ENCODE peak calls at places on chromosomes 6 and 20, in nine cellular contexts. E, V, W, P, A, Z, X, L and U are unnamed samples.

GRCh38 chr6:147075326-147075840 is 128.8 kb upstream of the STXBP5 start:
- DNase-seq in A (no peak), X (no peak), V (no peak), P (no peak), W (no peak), L (no peak), E (no peak), Z (no peak), U (no peak)

GRCh38 chr6:42212442-42212841 is 5.2 kb downstream of the MRPS10 start:
- DNase-seq in P (no peak), E (no peak), L (no peak), V (no peak), W (no peak), A (no peak), X (no peak), Z (no peak), U (no peak)

GRCh38 chr6:84074988-84075781 is 41.6 kb downstream of the MRAP2 start:
- DNase-seq in E (no peak), P (peak; percentile 18), Z (no peak), L (peak; percentile 7), X (no peak), W (no peak), V (peak; percentile 6), A (no peak), U (no peak)

GRCh38 chr6:39724787-39725631 is at the start of gene KIF6:
- DNase-seq in L (peak; percentile 73), P (peak; percentile 92), X (no peak), Z (peak; percentile 96), V (no peak), A (peak; percentile 11), E (peak; percentile 94), W (peak; percentile 92), U (peak; percentile 49)

GRCh38 chr6:38443750-38444149 is 196.0 kb downstream of the BTBD9 start:
- DNase-seq in L (no peak), P (no peak), V (no peak), E (no peak), A (peak; percentile 67), Z (no peak), W (no peak), X (no peak), U (no peak)

GRCh38 chr6:52503344-52503747 is 73.5 kb downstream of the TRAM2 start:
- DNase-seq in Z (no peak), V (no peak), A (no peak), L (no peak), P (no peak), W (no peak), X (no peak), E (peak; percentile 59), U (no peak)

GRCh38 chr20:57193094-57193493 is 73.3 kb downstream of the BMP7 start:
- DNase-seq in V (no peak), P (no peak), Z (no peak), A (peak; percentile 18), E (no peak), W (no peak), X (no peak), L (no peak), U (no peak)

GRCh38 chr6:15444081-15444731 is 198.3 kb downstream of the JARID2 start:
- DNase-seq in Z (no peak), P (no peak), L (peak; percentile 89), X (no peak), E (no peak), V (no peak), A (no peak), W (no peak), U (no peak)

GRCh38 chr6:3458706-3459421 is 2.0 kb upstream of the SLC22A23 start:
- DNase-seq in A (no peak), V (no peak), P (no peak), Z (no peak), E (no peak), L (no peak), W (no peak), X (no peak), U (no peak)

GRCh38 chr20:53764416-53764800 is 170.8 kb upstream of the ZNF217 start:
- DNase-seq in Z (no peak), A (no peak), E (no peak), W (no peak), X (no peak), L (no peak), V (no peak), P (no peak), U (no peak)

GRCh38 chr20:53767206-53767924 is 173.7 kb upstream of the ZNF217 start:
- DNase-seq in A (no peak), W (no peak), P (no peak), V (no peak), X (no peak), E (no peak), Z (peak; percentile 60), L (no peak), U (no peak)

GRCh38 chr20:53768329-53768728 is 174.7 kb upstream of the ZNF217 start:
- DNase-seq in E (no peak), V (no peak), P (no peak), Z (no peak), W (no peak), L (no peak), A (no peak), X (no peak), U (no peak)

GRCh38 chr20:53760025-53760441 is 166.4 kb upstream of the ZNF217 start:
- DNase-seq in E (no peak), X (no peak), W (no peak), A (no peak), L (no peak), P (no peak), Z (no peak), V (no peak), U (no peak)

DNA sequence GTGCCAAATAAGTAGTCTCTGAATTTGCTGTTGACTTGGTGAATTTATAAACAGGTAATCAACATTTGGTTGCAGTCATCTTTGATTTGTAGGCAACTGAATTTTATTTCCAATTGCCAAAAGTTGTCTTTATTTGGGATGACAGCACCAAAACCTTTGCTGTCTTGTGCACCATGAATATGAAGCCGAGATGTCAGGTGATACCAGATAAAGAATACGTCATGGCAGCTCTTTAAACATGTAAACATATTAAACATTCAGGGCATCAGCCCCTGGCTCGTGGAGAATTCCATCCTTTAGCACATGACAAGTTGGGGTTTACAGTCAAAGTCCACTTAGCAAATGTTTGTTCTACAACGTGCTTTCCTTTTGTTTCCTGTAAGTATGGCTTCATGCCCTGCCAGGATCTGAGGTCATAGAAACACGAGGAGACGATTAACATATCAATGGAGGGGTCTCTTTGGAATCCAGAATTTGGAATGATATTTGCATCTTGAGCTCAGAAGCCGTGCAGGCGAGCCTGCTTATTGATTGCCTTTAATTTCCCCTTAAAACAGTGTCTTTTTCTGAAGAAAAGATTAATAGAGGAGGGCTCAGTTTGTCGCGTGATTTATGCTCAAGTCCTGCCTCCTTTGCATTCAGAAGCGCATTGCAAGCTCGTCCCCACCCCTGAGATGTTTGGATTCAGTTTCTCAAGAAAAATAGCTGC is 170.2 kb upstream of the ZNF217 start:
- DNase-seq in W (no peak), X (no peak), P (no peak), L (peak; percentile 58), Z (no peak), A (no peak), E (no peak), V (no peak), U (no peak)
- TF ChIP-seq POLR2A in W (no peak), X (no peak), P (no peak), L (no peak), Z (no peak), A (no peak), E (no peak), V (no peak), U (no peak)

GRCh38 chr6:33279971-33280511 is 3.1 kb downstream of the B3GALT4 start:
- DNase-seq in V (peak; percentile 82), E (no peak), A (peak; percentile 59), W (no peak), X (no peak), L (peak; percentile 64), P (no peak), Z (no peak), U (no peak)

GRCh38 chr6:33279257-33279695 is 2.4 kb downstream of the B3GALT4 start:
- DNase-seq in W (no peak), P (no peak), A (no peak), E (no peak), V (no peak), L (no peak), X (no peak), Z (no peak), U (no peak)

GRCh38 chr6:33278392-33278741 is 1.4 kb downstream of the B3GALT4 start:
- DNase-seq in L (no peak), V (no peak), P (no peak), A (no peak), W (no peak), X (no peak), E (no peak), Z (no peak), U (no peak)

GRCh38 chr6:33277663-33278391 is 904 bp downstream of the B3GALT4 start:
- DNase-seq in V (no peak), X (no peak), A (peak; percentile 77), Z (no peak), P (no peak), E (no peak), W (no peak), L (no peak), U (peak; percentile 79)

GRCh38 chr6:33278810-33279209 is 1.9 kb downstream of the B3GALT4 start:
- DNase-seq in W (no peak), Z (no peak), P (no peak), V (no peak), X (no peak), A (peak; percentile 5), E (no peak), L (no peak), U (no peak)
- TF ChIP-seq POLR2A in W (no peak), Z (no peak), P (no peak), V (no peak), X (no peak), A (no peak), E (no peak), L (no peak), U (no peak)

DNA sequence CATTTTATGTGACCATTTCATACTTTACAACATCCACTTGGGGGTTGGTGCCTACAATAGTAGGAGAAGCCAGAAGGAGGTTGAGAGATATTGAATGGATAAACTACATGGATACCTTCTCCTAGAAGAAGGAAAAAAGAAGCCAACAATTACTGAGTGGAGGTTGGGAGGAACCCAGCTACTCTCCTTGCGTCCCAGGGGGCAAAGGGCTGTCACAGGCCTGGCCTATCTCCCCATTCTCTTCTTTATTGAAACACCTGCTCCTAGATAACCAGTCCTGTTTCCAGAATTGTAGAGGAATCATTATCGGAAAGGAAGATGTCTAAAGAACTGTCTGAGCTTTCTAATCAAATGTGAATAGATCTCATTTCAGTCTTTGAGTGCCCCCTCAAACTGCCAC is 115.1 kb downstream of the MAP7 start:
- DNase-seq in Z (no peak), A (no peak), V (no peak), E (no peak), P (no peak), W (no peak), L (no peak), X (no peak), U (peak; percentile 62)
- TF ChIP-seq POLR2A in Z (no peak), A (no peak), V (no peak), E (no peak), P (no peak), W (no peak), L (no peak), X (no peak), U (no peak)

GRCh38 chr20:35276408-35276807 is 1.5 kb downstream of the MMP24OS start:
- DNase-seq in P (no peak), Z (no peak), W (no peak), A (no peak), E (no peak), L (no peak), X (no peak), V (no peak), U (no peak)
- TF ChIP-seq POLR2A in P (no peak), Z (no peak), W (no peak), A (no peak), E (no peak), L (no peak), X (no peak), V (no peak), U (no peak)